ENCODE peak calls at places on chromosomes 2 and 18, in four cellular contexts. N is endothelial cell of umbilical vein, O is spleen, M is sigmoid colon. B is an unnamed sample.

GRCh38 chr18:68796936-68797690 is 767 bp upstream of the CCDC102B start:
- DNase-seq in N (peak), M (no peak), O (no peak), B (no peak)

GRCh38 chr2:101402637-101403036 is 15.3 kb upstream of the CREG2 start:
- DNase-seq in M (no peak), N (no peak), O (no peak), B (no peak)

GRCh38 chr2:232838406-232838874 is 31.6 kb upstream of the SNORC start:
- DNase-seq in M (no peak), O (peak), N (peak), B (no peak)

GRCh38 chr18:79621501-79621900 is 58.1 kb upstream of the CTDP1 start:
- DNase-seq in M (no peak), O (peak), N (no peak), B (no peak)

GRCh38 chr18:57422313-57422872 is 12.8 kb upstream of the ONECUT2 start:
- DNase-seq in O (no peak), M (no peak), N (no peak), B (no peak)

GRCh38 chr2:160227252-160227651 is 27.2 kb upstream of the ITGB6 start:
- DNase-seq in M (no peak), N (peak), O (no peak), B (no peak)

GRCh38 chr2:207828361-207829057 is 58.8 kb upstream of the FZD5 start:
- DNase-seq in O (no peak), N (peak), M (no peak), B (no peak)

GRCh38 chr2:132804045-132804444 is 134.0 kb upstream of the LYPD1 start:
- DNase-seq in O (no peak), N (peak), M (no peak), B (no peak)

GRCh38 chr2:37774976-37775907 is 103.8 kb upstream of the CDC42EP3 start:
- DNase-seq in O (no peak), M (no peak), N (peak), B (no peak)

GRCh38 chr2:39065616-39066015 is 55.2 kb downstream of the SOS1 start:
- DNase-seq in O (no peak), M (no peak), N (no peak), B (no peak)

GRCh38 chr2:139465789-139466188 is 685.6 kb upstream of the NXPH2 start:
- DNase-seq in N (no peak), M (no peak), O (no peak), B (no peak)

GRCh38 chr2:85326946-85327756 is 638 bp downstream of the TGOLN2 start:
- DNase-seq in M (peak), O (peak), N (peak), B (peak)

GRCh38 chr2:110858135-110858737 is 125.9 kb downstream of the ACOXL start:
- DNase-seq in N (no peak), M (no peak), O (no peak), B (no peak)

GRCh38 chr2:20578895-20579825 is 71.7 kb downstream of the HS1BP3 start:
- DNase-seq in O (peak), N (peak), M (peak), B (peak)

GRCh38 chr18:54958711-54959625 is at the start of gene CCDC68:
- DNase-seq in O (peak), N (peak), M (no peak), B (no peak)

GRCh38 chr2:134319581-134320246 is 65.8 kb downstream of the MGAT5 start:
- DNase-seq in N (no peak), M (no peak), O (no peak), B (no peak)

GRCh38 chr2:233065954-233066470 is 5.9 kb downstream of the INPP5D start:
- DNase-seq in N (no peak), O (peak), M (peak), B (peak)

GRCh38 chr2:159249955-159250723 is 36.4 kb downstream of the WDSUB1 start:
- DNase-seq in O (no peak), N (peak), M (peak), B (no peak)

GRCh38 chr2:47086054-47086471 is 69.0 kb downstream of the STPG4 start:
- DNase-seq in M (no peak), O (peak), N (peak), B (peak)

GRCh38 chr18:75087119-75088020 is 121.6 kb downstream of the PTGR3 start:
- DNase-seq in N (no peak), O (no peak), M (no peak), B (no peak)

DNA sequence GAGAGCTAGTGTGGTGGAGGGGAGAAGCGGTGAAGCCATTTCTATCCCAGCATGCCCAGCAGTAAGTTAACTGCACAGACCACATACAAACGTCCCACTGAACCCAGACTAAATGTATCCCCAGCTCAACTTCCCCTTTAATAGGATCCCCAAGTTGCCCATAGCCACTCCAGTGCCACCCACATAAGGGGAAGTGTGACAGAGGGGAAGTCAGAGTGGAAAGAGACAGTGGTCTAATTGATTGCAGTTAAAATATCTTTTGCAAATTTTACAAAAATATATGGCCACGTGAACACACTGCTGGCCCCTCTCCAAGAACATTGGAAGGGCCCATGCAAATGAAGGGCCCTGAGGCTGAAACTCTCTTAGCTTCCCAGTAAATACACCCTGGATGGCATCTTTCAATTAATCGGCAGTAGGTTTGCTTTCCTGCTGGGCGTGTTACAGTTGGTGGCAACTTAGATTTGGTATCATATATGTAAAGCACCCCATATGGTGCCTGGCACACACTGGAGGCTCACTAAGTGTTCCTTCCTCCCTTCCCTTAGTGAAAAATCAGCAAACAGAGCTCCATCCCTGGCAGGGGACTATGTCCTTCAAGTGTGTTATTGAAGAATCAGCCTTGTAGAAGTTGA is 146.4 kb upstream of the ITGA6 start:
- DNase-seq in N (no peak), M (no peak), O (no peak), B (no peak)
- TF ChIP-seq POLR2AphosphoS5 in N (no peak), M (no peak), O (no peak), B (no peak)

GRCh38 chr2:201965550-201965949 is 68.1 kb upstream of the FZD7 start:
- DNase-seq in M (no peak), O (no peak), N (no peak), B (no peak)
- TF ChIP-seq CTCF in M (no peak), O (no peak), N (no peak), B (peak)

DNA sequence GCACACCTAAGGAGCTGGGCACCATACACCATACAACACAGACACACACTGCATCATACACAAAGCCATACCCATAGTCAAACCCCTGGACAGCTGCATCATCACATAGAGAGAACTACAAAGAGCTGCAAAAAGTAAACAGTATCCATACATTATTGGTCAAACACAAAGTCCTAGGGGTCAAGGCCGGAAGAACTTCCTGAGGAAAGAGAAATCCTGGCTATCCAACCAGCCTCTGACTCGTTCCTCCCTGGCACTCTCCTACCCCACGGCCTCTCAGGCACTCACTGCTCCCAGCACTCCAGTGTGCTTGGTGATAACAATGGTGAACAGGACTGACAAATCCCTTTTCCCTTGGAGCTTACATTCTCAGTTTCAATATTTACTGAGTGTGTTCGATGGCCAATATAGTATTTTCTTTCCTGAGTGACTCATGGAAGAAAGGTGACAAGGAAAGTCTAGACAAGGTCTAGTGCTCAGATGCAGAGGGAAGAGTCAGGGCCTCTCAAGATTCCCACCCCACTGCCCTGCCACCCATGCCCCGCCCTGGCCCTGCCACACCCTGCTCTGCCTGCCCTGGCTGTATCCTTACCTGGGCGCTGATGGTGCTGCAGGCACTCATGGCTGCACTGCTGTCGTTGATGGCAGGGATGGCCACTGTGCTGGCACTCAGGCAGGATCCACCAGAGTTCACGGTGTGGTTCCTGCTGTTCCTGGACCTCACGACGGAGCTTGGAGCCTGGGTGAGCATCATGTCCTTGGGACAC is 3.4 kb downstream of the CFAP65 start:
- DNase-seq in N (no peak), M (no peak), O (no peak), B (no peak)
- TF ChIP-seq POLR2AphosphoS5 in N (no peak), M (no peak), O (no peak), B (no peak)

DNA sequence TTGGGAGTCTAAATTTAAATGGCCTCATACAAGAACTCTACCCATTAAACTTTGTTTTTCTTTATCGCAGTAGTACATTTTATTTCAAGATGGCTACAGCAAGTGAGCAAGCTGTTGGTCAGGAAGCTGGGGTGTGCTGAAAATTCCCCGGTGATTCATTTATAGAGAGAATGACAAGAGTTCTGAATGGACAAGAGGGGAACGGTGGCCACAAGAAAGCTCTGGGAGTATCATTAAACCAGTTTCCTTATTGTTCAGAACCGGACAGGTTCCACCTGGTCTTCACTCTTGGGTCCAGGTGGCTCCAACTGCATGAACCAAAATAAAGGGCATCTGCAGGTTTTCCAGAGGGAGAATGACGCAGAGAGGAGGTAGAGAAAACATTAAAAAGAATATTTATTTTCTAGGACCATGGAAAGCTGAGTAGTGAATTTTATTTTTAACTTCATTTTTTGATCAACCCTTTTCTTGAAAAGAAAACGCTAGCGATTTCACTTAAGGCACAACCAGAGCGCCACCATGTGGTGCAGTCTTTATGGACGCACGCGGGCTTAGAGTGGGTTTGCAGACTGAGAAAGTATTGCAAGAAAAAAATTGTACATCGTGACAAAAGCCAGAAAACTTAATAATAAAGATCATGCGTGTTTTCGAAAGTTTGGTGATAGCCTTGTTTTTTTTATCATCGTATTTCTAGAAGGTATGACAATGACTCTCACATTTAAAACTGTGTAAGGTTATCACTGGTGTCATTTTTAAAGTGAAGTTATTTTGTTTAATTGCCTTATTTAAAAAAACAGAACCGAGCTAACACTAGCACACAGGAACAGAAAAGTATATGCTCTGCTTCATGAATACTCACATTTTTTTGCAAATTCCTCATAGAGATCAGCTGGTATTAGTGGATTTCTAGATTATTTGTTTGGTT is 97.9 kb upstream of the NOL4 start:
- DNase-seq in N (peak), O (no peak), M (no peak), B (no peak)
- TF ChIP-seq CTCF in N (peak), O (no peak), M (peak), B (no peak)

DNA sequence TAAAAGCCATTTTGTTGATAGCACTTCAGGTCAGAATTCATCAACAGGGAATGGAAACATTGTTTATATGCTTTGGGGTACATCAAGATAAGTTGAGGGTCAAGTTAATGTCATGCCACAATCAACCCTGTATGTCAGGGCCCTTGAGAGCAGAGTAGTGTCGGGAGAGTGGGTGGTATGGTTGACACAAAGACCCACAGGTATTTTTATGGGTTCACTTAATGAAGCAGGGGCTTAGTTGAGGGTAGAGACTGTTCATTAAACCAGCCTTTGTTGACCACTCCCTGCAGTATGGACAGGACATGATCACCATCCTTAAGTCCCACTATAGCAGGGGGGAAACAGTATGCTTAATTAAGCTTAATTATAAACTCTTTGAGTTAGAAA is 5.7 kb downstream of the RPL37A start:
- DNase-seq in M (no peak), O (no peak), N (no peak), B (no peak)
- TF ChIP-seq POLR2AphosphoS5 in M (no peak), O (peak), N (peak), B (no peak)

GRCh38 chr18:46518438-46518837 is 138.6 kb downstream of the LOXHD1 start:
- DNase-seq in O (no peak), N (no peak), M (no peak), B (no peak)
- TF ChIP-seq CTCF in O (no peak), N (no peak), M (no peak), B (no peak)

GRCh38 chr2:118881490-118882129 is 34.2 kb upstream of the EN1 start:
- DNase-seq in M (no peak), N (peak), O (peak), B (no peak)
- TF ChIP-seq POLR2AphosphoS5 in M (no peak), N (no peak), O (no peak), B (no peak)

GRCh38 chr2:16525265-16525887 is 140.3 kb downstream of the CYRIA start:
- DNase-seq in N (peak), M (no peak), O (no peak), B (no peak)
- TF ChIP-seq CTCF in N (peak), M (no peak), O (no peak), B (no peak)

DNA sequence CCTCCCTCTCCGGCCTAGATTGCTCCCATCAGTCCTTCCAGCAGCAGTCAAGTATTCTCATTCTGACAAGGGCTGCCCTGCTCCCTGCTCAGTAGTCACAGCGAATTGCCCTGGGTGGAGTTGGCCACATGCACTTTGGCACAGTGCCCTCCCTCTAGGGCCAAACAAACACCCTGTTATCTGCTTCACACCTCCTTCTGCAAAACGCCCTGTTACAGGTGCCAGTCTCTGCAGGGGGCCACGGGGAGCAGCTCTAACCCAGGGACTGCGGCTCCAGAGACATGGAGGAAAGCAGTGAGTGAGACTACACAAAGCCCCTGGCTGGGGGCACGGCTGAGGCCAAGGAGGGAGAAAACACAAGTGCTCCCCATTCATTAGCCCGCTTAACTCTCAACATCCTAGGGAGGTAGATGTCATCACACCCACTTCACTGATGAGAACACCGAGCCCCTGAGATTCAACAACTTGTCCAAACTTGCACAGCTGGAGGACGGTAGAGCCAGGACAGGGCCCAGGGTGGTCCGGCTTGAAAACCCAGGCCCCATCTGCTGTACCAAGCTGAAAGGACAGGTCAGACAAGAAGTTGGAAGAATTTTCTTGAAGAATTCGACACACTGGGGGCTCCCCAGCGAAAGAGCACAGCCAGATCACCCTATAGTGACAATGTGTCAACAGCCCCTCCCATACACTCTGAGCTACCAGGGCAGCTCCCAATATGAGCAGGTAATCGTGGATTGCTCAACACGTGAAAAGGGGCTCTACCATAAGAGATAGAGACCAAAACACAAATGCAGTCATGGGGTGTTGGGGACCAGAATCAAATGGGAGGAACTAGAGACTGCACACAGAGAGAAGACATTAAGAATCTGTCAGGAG is 8.7 kb upstream of the TFCP2L1 start:
- DNase-seq in N (no peak), M (no peak), O (no peak), B (no peak)
- TF ChIP-seq POLR2AphosphoS5 in N (no peak), M (no peak), O (no peak), B (no peak)

DNA sequence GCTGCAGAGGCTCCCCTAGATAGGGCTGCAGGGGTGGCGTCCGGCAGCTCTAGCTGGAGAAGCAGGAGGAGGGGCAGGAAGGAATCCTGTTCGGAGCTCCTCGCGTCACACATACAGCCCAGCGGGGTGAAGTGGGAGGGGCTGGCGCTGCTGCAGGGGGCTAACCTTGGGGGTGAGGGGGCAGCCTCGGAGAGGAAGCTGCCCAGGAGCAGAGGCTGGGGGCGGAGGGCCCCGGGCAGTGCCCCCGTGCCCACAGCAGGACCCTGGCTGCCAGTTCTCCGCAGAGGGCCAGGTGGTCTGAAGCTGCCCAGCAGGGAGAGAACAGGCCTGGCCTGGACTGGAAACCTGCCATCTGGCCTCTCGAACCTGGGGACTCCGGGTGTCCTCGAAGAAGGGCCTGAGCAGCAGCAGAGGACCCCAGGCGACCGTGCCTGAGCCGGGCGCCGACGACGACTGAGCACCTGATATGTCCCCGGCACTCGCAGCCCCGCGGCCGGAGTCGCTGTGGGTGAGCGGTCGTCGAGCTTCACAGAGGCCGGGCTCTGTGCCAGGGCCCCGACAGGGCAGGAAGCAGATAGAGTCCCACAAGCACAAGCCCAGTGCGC is 2.5 kb upstream of the GPR35 start:
- DNase-seq in M (peak), N (no peak), O (peak), B (peak)
- TF ChIP-seq CTCF in M (no peak), N (no peak), O (no peak), B (no peak)